ENCODE peak calls at places on chromosomes 13 and 19, in five cellular contexts. B, Q, Z, T and E are unnamed samples.

GRCh38 chr13:113366031-113366588 is 2.2 kb upstream of the GRTP1 start:
- DNase-seq in Q (no peak), B (no peak), Z (no peak), T (no peak), E (no peak)

GRCh38 chr13:93411281-93411680 is 184.7 kb downstream of the GPC6 start:
- DNase-seq in T (no peak), B (peak; percentile 25), Q (no peak), Z (no peak), E (no peak)

GRCh38 chr13:113820813-113821651 is 42.8 kb downstream of the GAS6 start:
- DNase-seq in B (peak; percentile 92), Z (peak; percentile 83), Q (peak; percentile 78), T (no peak), E (peak; percentile 81)

GRCh38 chr19:14450168-14450874 is 17.2 kb downstream of the PKN1 start:
- DNase-seq in Z (peak; percentile 71), Q (no peak), B (peak; percentile 28), T (peak; percentile 82), E (no peak)

GRCh38 chr19:6489278-6490061 is 7.9 kb upstream of the DENND1C start:
- DNase-seq in Z (no peak), T (no peak), B (no peak), Q (peak; percentile 55), E (no peak)

GRCh38 chr19:45340232-45340898 is at the start of gene KLC3:
- DNase-seq in T (peak; percentile 62), Q (no peak), Z (no peak), B (no peak), E (no peak)

GRCh38 chr19:1942078-1942933 is 1.3 kb downstream of the CSNK1G2 start:
- DNase-seq in T (peak; percentile 72), Z (peak; percentile 57), B (peak; percentile 71), Q (no peak), E (peak; percentile 49)

GRCh38 chr19:8473652-8474476 is 28.6 kb downstream of the PRAM1 start:
- DNase-seq in Z (no peak), Q (no peak), B (no peak), T (peak; percentile 51), E (no peak)

GRCh38 chr13:94433055-94433947 is 46.2 kb downstream of the DCT start:
- DNase-seq in Z (no peak), B (peak; percentile 23), Q (peak; percentile 14), T (no peak), E (no peak)

GRCh38 chr13:57739089-57739488 is 107.5 kb downstream of the PCDH17 start:
- DNase-seq in B (no peak), Z (no peak), Q (no peak), T (no peak), E (no peak)

GRCh38 chr19:52603558-52604207 is 33.6 kb downstream of the ZNF701 start:
- DNase-seq in Z (no peak), T (no peak), Q (no peak), B (peak; percentile 59), E (no peak)

GRCh38 chr19:3094638-3095374 is 644 bp downstream of the GNA11 start:
- DNase-seq in Q (peak; percentile 17), B (peak; percentile 17), T (no peak), Z (no peak), E (no peak)

GRCh38 chr19:41311613-41312012 is 1.6 kb downstream of the CCDC97 start:
- DNase-seq in T (no peak), B (no peak), Z (no peak), Q (no peak), E (no peak)

GRCh38 chr19:6774821-6775707 is 2.6 kb downstream of the VAV1 start:
- DNase-seq in Z (no peak), Q (no peak), T (no peak), B (peak; percentile 44), E (no peak)

GRCh38 chr19:611506-611869 is 21.8 kb downstream of the HCN2 start:
- DNase-seq in Z (no peak), B (peak; percentile 63), Q (no peak), T (no peak), E (no peak)

GRCh38 chr13:74134777-74135305 is 637 bp upstream of the KLF12 start:
- DNase-seq in T (peak; percentile 19), Z (no peak), Q (peak; percentile 12), B (no peak), E (peak; percentile 39)

GRCh38 chr19:14381689-14382474 is 638 bp downstream of the ADGRE5 start:
- DNase-seq in T (no peak), B (peak; percentile 61), Q (no peak), Z (no peak), E (no peak)

GRCh38 chr19:42683917-42684513 is 56.3 kb downstream of the PSG3 start:
- DNase-seq in B (peak; percentile 50), T (no peak), Q (no peak), Z (peak; percentile 11), E (no peak)

GRCh38 chr19:35501684-35502083 is 11.4 kb upstream of the KRTDAP start:
- DNase-seq in T (no peak), Z (no peak), Q (peak; percentile 80), B (peak; percentile 26), E (no peak)

GRCh38 chr19:40742477-40742876 is 7.8 kb downstream of the ACTMAP start:
- DNase-seq in B (no peak), Q (no peak), T (no peak), Z (no peak), E (no peak)